ENCODE peak calls at places on chromosomes 13 and 19, in nine cellular contexts. One of them, this sample, is unnamed.

GRCh38 chr19:1213391-1214286 is 8.1 kb downstream of the STK11 start:
- DNase-seq in Peyer's patch: peak
- DNase-seq in epithelial cell of esophagus: peak
- DNase-seq in tibial nerve: peak
- DNase-seq in upper lobe of right lung: peak
- DNase-seq in A549: no peak
- DNase-seq in lower leg skin: peak
- DNase-seq in fibroblast of pulmonary artery: peak
- DNase-seq in adrenal gland: peak
- DNase-seq in this sample: peak

GRCh38 chr19:2355168-2356035 is 4.7 kb upstream of the TMPRSS9 start:
- DNase-seq in adrenal gland: peak
- DNase-seq in A549: no peak
- DNase-seq in tibial nerve: no peak
- DNase-seq in lower leg skin: no peak
- DNase-seq in epithelial cell of esophagus: no peak
- DNase-seq in upper lobe of right lung: no peak
- DNase-seq in Peyer's patch: no peak
- DNase-seq in fibroblast of pulmonary artery: no peak
- DNase-seq in this sample: no peak

GRCh38 chr13:31970237-31970930 is 61.2 kb upstream of the FRY start:
- DNase-seq in lower leg skin: no peak
- DNase-seq in Peyer's patch: no peak
- DNase-seq in epithelial cell of esophagus: peak
- DNase-seq in A549: no peak
- DNase-seq in tibial nerve: no peak
- DNase-seq in fibroblast of pulmonary artery: peak
- DNase-seq in adrenal gland: no peak
- DNase-seq in upper lobe of right lung: no peak
- DNase-seq in this sample: no peak

GRCh38 chr13:108176685-108177274 is 38.6 kb downstream of the LIG4 start:
- DNase-seq in Peyer's patch: no peak
- DNase-seq in tibial nerve: peak
- DNase-seq in A549: peak
- DNase-seq in epithelial cell of esophagus: peak
- DNase-seq in fibroblast of pulmonary artery: peak
- DNase-seq in lower leg skin: no peak
- DNase-seq in adrenal gland: peak
- DNase-seq in upper lobe of right lung: no peak
- DNase-seq in this sample: peak

GRCh38 chr19:34351382-34351802 is 13.6 kb upstream of the GPI start:
- DNase-seq in fibroblast of pulmonary artery: no peak
- DNase-seq in epithelial cell of esophagus: peak
- DNase-seq in tibial nerve: no peak
- DNase-seq in lower leg skin: no peak
- DNase-seq in adrenal gland: no peak
- DNase-seq in upper lobe of right lung: no peak
- DNase-seq in A549: peak
- DNase-seq in Peyer's patch: no peak
- DNase-seq in this sample: no peak

GRCh38 chr19:5990289-5990797 is 12.4 kb upstream of the RANBP3 start:
- DNase-seq in epithelial cell of esophagus: no peak
- DNase-seq in tibial nerve: no peak
- DNase-seq in upper lobe of right lung: no peak
- DNase-seq in Peyer's patch: no peak
- DNase-seq in fibroblast of pulmonary artery: no peak
- DNase-seq in adrenal gland: no peak
- DNase-seq in lower leg skin: no peak
- DNase-seq in A549: peak
- DNase-seq in this sample: no peak

GRCh38 chr13:93080166-93080565 is 146.4 kb upstream of the GPC6 start:
- DNase-seq in upper lobe of right lung: no peak
- DNase-seq in A549: no peak
- DNase-seq in tibial nerve: no peak
- DNase-seq in fibroblast of pulmonary artery: no peak
- DNase-seq in epithelial cell of esophagus: no peak
- DNase-seq in Peyer's patch: no peak
- DNase-seq in lower leg skin: no peak
- DNase-seq in adrenal gland: no peak
- DNase-seq in this sample: no peak

GRCh38 chr19:10648360-10648759 is 5.8 kb upstream of the ILF3 start:
- DNase-seq in epithelial cell of esophagus: no peak
- DNase-seq in tibial nerve: no peak
- DNase-seq in A549: no peak
- DNase-seq in upper lobe of right lung: no peak
- DNase-seq in adrenal gland: no peak
- DNase-seq in fibroblast of pulmonary artery: no peak
- DNase-seq in lower leg skin: no peak
- DNase-seq in Peyer's patch: no peak
- DNase-seq in this sample: no peak

DNA sequence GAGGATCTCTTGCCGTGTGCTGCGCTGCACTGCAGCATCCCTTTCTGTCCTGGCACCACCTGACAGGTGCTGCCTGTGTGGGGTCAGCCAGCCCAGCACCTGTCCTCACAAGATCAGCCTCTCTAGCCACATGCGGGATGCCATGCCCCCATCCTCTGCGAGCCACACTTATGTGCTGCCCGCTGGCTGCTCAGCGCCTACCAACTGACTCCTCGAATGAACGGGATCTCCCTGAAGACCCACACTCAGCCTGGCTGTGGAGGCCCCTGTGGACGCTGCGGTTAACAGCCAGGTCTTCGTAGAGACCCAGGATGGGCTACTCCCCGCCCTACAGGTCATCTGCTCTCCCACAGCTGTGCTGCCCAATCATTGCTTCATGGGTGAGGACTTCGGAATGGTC is 106.1 kb downstream of the DOCK9 start:
- DNase-seq in Peyer's patch: no peak
- DNase-seq in epithelial cell of esophagus: no peak
- DNase-seq in adrenal gland: no peak
- DNase-seq in upper lobe of right lung: no peak
- DNase-seq in fibroblast of pulmonary artery: no peak
- DNase-seq in A549: no peak
- DNase-seq in tibial nerve: no peak
- DNase-seq in lower leg skin: no peak
- DNase-seq in this sample: no peak
- TF ChIP-seq CTCF in Peyer's patch: no peak
- TF ChIP-seq CTCF in epithelial cell of esophagus: no peak
- TF ChIP-seq CTCF in adrenal gland: no peak
- TF ChIP-seq CTCF in upper lobe of right lung: no peak
- TF ChIP-seq CTCF in fibroblast of pulmonary artery: no peak
- TF ChIP-seq CTCF in A549: no peak
- TF ChIP-seq CTCF in tibial nerve: no peak
- TF ChIP-seq CTCF in lower leg skin: no peak
- TF ChIP-seq CTCF in this sample: no peak

GRCh38 chr19:18571564-18572344 is at the start of gene UBA52:
- DNase-seq in A549: peak
- DNase-seq in Peyer's patch: peak
- DNase-seq in fibroblast of pulmonary artery: peak
- DNase-seq in epithelial cell of esophagus: peak
- DNase-seq in lower leg skin: peak
- DNase-seq in adrenal gland: peak
- DNase-seq in upper lobe of right lung: peak
- DNase-seq in tibial nerve: peak
- DNase-seq in this sample: peak
- TF ChIP-seq CTCF in A549: no peak
- TF ChIP-seq CTCF in Peyer's patch: no peak
- TF ChIP-seq CTCF in fibroblast of pulmonary artery: no peak
- TF ChIP-seq CTCF in epithelial cell of esophagus: no peak
- TF ChIP-seq CTCF in lower leg skin: no peak
- TF ChIP-seq CTCF in adrenal gland: no peak
- TF ChIP-seq CTCF in upper lobe of right lung: no peak
- TF ChIP-seq CTCF in tibial nerve: no peak
- TF ChIP-seq CTCF in this sample: no peak

GRCh38 chr13:102484329-102484728 is 82.5 kb upstream of the FGF14 start:
- DNase-seq in tibial nerve: no peak
- DNase-seq in upper lobe of right lung: no peak
- DNase-seq in epithelial cell of esophagus: peak
- DNase-seq in adrenal gland: no peak
- DNase-seq in A549: no peak
- DNase-seq in fibroblast of pulmonary artery: no peak
- DNase-seq in Peyer's patch: no peak
- DNase-seq in lower leg skin: no peak
- DNase-seq in this sample: no peak
- TF ChIP-seq CTCF in tibial nerve: no peak
- TF ChIP-seq CTCF in upper lobe of right lung: no peak
- TF ChIP-seq CTCF in epithelial cell of esophagus: peak
- TF ChIP-seq CTCF in adrenal gland: no peak
- TF ChIP-seq CTCF in A549: no peak
- TF ChIP-seq CTCF in fibroblast of pulmonary artery: no peak
- TF ChIP-seq CTCF in Peyer's patch: no peak
- TF ChIP-seq CTCF in lower leg skin: no peak
- TF ChIP-seq CTCF in this sample: no peak

GRCh38 chr19:35740423-35741215 is 1.6 kb downstream of the IGFLR1 start:
- DNase-seq in A549: peak
- DNase-seq in fibroblast of pulmonary artery: peak
- DNase-seq in upper lobe of right lung: peak
- DNase-seq in Peyer's patch: peak
- DNase-seq in epithelial cell of esophagus: peak
- DNase-seq in lower leg skin: peak
- DNase-seq in tibial nerve: peak
- DNase-seq in adrenal gland: peak
- DNase-seq in this sample: peak
- TF ChIP-seq CTCF in A549: no peak
- TF ChIP-seq CTCF in fibroblast of pulmonary artery: peak
- TF ChIP-seq CTCF in upper lobe of right lung: peak
- TF ChIP-seq CTCF in Peyer's patch: peak
- TF ChIP-seq CTCF in epithelial cell of esophagus: peak
- TF ChIP-seq CTCF in lower leg skin: no peak
- TF ChIP-seq CTCF in tibial nerve: no peak
- TF ChIP-seq CTCF in adrenal gland: no peak
- TF ChIP-seq CTCF in this sample: no peak

This sample was measured in endothelial cell.